ENCODE peak calls at places on chromosomes 6 and 20, in four cellular contexts. X, O, D and W are unnamed samples.

GRCh38 chr20:5636841-5637240 is 113.4 kb upstream of the SHLD1 start:
- DNase-seq in X (no peak), O (no peak), D (no peak), W (no peak)

GRCh38 chr6:148231572-148231971 is 111.1 kb upstream of the SASH1 start:
- DNase-seq in X (no peak), O (no peak), D (no peak), W (no peak)

GRCh38 chr6:117317261-117317660 is 51.9 kb downstream of the VGLL2 start:
- DNase-seq in X (no peak), O (peak), D (no peak), W (peak)

GRCh38 chr6:13455604-13456003 is 31.8 kb downstream of the GFOD1 start:
- DNase-seq in X (no peak), O (no peak), D (no peak), W (no peak)

GRCh38 chr6:168333039-168333438 is 13.5 kb upstream of the DACT2 start:
- DNase-seq in X (peak), O (peak), D (no peak), W (peak)

GRCh38 chr6:74899416-74899815 is 306.4 kb downstream of the COL12A1 start:
- DNase-seq in X (no peak), O (peak), D (no peak), W (no peak)

GRCh38 chr6:122770835-122771601 is 8.5 kb upstream of the FABP7 start:
- DNase-seq in X (no peak), O (peak), D (no peak), W (no peak)

GRCh38 chr6:146785001-146785585 is 186.3 kb downstream of the ADGB start:
- DNase-seq in X (peak), O (peak), D (no peak), W (peak)

GRCh38 chr20:37316116-37316774 is 26.8 kb downstream of the MANBAL start:
- DNase-seq in X (no peak), O (no peak), D (no peak), W (no peak)

GRCh38 chr6:151137441-151137984 is 102.3 kb upstream of the AKAP12 start:
- DNase-seq in X (no peak), O (no peak), D (no peak), W (no peak)

GRCh38 chr20:51494241-51495110 is 48.0 kb downstream of the NFATC2 start:
- DNase-seq in X (no peak), O (no peak), D (no peak), W (no peak)

GRCh38 chr6:11585426-11586016 is 48.0 kb downstream of the TMEM170B start:
- DNase-seq in X (peak), O (peak), D (no peak), W (peak)

GRCh38 chr6:26342106-26342999 is 22.6 kb upstream of the BTN3A2 start:
- DNase-seq in X (no peak), O (no peak), D (no peak), W (no peak)

GRCh38 chr6:136696783-136697364 is 95.4 kb downstream of the MAP3K5 start:
- DNase-seq in X (no peak), O (no peak), D (no peak), W (no peak)

GRCh38 chr20:49186535-49187329 is 1.4 kb downstream of the STAU1 start:
- DNase-seq in X (peak), O (peak), D (no peak), W (no peak)

GRCh38 chr6:150418825-150419594 is 50.2 kb downstream of the IYD start:
- DNase-seq in X (peak), O (peak), D (peak), W (peak)

GRCh38 chr6:105568751-105569150 is 165.9 kb upstream of the PREP start:
- DNase-seq in X (no peak), O (no peak), D (no peak), W (no peak)

GRCh38 chr6:163170294-163170883 is 244.1 kb upstream of the QKI start:
- DNase-seq in X (peak), O (no peak), D (no peak), W (no peak)

GRCh38 chr6:44172759-44173500 is 14.3 kb downstream of the CAPN11 start:
- DNase-seq in X (peak), O (peak), D (no peak), W (peak)

GRCh38 chr6:144066745-144067484 is 28.5 kb downstream of the SF3B5 start:
- DNase-seq in X (no peak), O (no peak), D (no peak), W (no peak)

GRCh38 chr20:6708010-6708409 is 59.5 kb upstream of the BMP2 start:
- DNase-seq in X (no peak), O (no peak), D (no peak), W (no peak)

GRCh38 chr6:7215140-7215539 is 97.9 kb downstream of the SSR1 start:
- DNase-seq in X (no peak), O (peak), D (no peak), W (no peak)

GRCh38 chr20:34069341-34070078 is 42.5 kb downstream of the EIF2S2 start:
- DNase-seq in X (peak), O (peak), D (peak), W (peak)

GRCh38 chr20:64200740-64201139 is 36.5 kb downstream of the MYT1 start:
- DNase-seq in X (no peak), O (no peak), D (no peak), W (no peak)

GRCh38 chr6:151550618-151551017 is 56.8 kb downstream of the CCDC170 start:
- DNase-seq in X (no peak), O (no peak), D (no peak), W (no peak)

GRCh38 chr6:105892577-105893262 is 193.4 kb upstream of the PRDM1 start:
- DNase-seq in X (peak), O (peak), D (no peak), W (no peak)

GRCh38 chr20:47749367-47749766 is 35.9 kb downstream of the SULF2 start:
- DNase-seq in X (no peak), O (no peak), D (no peak), W (no peak)

GRCh38 chr6:170228581-170229310 is 62.1 kb downstream of the DLL1 start:
- DNase-seq in X (no peak), O (no peak), D (no peak), W (no peak)

GRCh38 chr6:23403458-23403857 is 722.6 kb upstream of the NRSN1 start:
- DNase-seq in X (no peak), O (no peak), D (no peak), W (no peak)

GRCh38 chr20:35120012-35120701 is 27.0 kb downstream of the EDEM2 start:
- DNase-seq in X (peak), O (no peak), D (no peak), W (no peak)

GRCh38 chr20:63060057-63060991 is 53.6 kb upstream of the BHLHE23 start:
- DNase-seq in X (no peak), O (no peak), D (no peak), W (no peak)

GRCh38 chr6:125195526-125195925 is 42.0 kb downstream of the TPD52L1 start:
- DNase-seq in X (no peak), O (no peak), D (no peak), W (no peak)

GRCh38 chr6:100968934-100969333 is 87.8 kb upstream of the ASCC3 start:
- DNase-seq in X (no peak), O (peak), D (peak), W (no peak)

GRCh38 chr6:132084811-132085509 is 133.8 kb upstream of the CCN2 start:
- DNase-seq in X (no peak), O (no peak), D (no peak), W (no peak)

GRCh38 chr6:105981888-105982358 is 104.2 kb upstream of the PRDM1 start:
- DNase-seq in X (no peak), O (no peak), D (no peak), W (no peak)

GRCh38 chr20:7231303-7231702 is 463.8 kb downstream of the BMP2 start:
- DNase-seq in X (no peak), O (no peak), D (no peak), W (no peak)

GRCh38 chr6:44049163-44049988 is 77.9 kb downstream of the MRPL14 start:
- DNase-seq in X (no peak), O (no peak), D (no peak), W (no peak)

GRCh38 chr6:39849228-39849627 is 57.1 kb downstream of the DAAM2 start:
- DNase-seq in X (no peak), O (no peak), D (no peak), W (no peak)

GRCh38 chr6:121627761-121628160 is 192.3 kb downstream of the GJA1 start:
- DNase-seq in X (no peak), O (no peak), D (no peak), W (no peak)

GRCh38 chr6:35166160-35166919 is 25.2 kb upstream of the TCP11 start:
- DNase-seq in X (no peak), O (no peak), D (no peak), W (no peak)
- TF ChIP-seq POLR2A in X (no peak), O (no peak), D (no peak), W (no peak)

DNA sequence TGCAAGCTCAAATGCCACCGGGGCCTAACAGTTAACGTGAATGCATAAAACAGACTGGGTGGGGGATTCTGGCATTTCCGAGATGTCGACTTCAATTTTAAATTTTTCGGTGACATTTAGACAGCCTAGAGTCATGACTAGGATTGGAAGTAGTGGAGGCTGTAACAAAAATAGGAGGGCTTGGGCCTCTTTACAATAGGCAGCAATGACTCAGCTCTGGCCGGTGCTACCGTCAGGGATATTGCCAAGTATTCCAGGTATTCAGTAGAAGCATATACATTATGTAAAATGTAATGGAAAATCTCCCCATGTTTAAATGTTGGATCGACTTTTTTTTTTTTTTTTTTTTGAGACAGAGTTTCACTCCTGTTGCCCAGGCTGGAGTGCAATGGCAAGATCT is 136.2 kb upstream of the STMND1 start:
- DNase-seq in X (no peak), O (no peak), D (no peak), W (no peak)
- TF ChIP-seq FOSL1 in X (no peak), O (no peak), D (no peak), W (no peak)

GRCh38 chr6:142544199-142544838 is 242.5 kb downstream of the ADGRG6 start:
- DNase-seq in X (no peak), O (no peak), D (no peak), W (no peak)

GRCh38 chr6:142550310-142550709 is 248.5 kb downstream of the ADGRG6 start:
- DNase-seq in X (no peak), O (no peak), D (no peak), W (no peak)

GRCh38 chr6:142545147-142545546 is 243.3 kb downstream of the ADGRG6 start:
- DNase-seq in X (no peak), O (no peak), D (no peak), W (no peak)

GRCh38 chr6:142551145-142551811 is 249.5 kb downstream of the ADGRG6 start:
- DNase-seq in X (no peak), O (no peak), D (no peak), W (peak)

DNA sequence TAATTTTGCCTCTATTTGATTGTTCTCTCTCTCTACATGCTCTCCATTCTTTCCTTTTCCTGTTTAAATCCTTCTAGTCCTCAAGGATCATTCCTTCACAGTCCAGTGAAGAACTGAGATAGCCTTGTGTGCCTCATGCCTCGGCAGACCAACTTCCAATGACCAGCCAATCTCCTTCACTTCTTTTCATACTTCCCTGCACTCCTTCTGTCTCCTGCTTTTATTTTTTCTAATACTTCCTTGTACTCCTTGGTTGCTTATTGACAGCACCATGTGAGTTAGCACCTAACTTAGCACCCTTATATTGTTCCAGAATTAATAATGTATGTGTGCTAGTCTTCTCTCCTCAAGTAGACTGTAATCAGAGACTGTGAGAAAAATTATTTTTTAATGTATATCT is 246.8 kb downstream of the ADGRG6 start:
- DNase-seq in X (no peak), O (no peak), D (no peak), W (no peak)
- TF ChIP-seq POLR2A in X (no peak), O (no peak), D (no peak), W (no peak)

DNA sequence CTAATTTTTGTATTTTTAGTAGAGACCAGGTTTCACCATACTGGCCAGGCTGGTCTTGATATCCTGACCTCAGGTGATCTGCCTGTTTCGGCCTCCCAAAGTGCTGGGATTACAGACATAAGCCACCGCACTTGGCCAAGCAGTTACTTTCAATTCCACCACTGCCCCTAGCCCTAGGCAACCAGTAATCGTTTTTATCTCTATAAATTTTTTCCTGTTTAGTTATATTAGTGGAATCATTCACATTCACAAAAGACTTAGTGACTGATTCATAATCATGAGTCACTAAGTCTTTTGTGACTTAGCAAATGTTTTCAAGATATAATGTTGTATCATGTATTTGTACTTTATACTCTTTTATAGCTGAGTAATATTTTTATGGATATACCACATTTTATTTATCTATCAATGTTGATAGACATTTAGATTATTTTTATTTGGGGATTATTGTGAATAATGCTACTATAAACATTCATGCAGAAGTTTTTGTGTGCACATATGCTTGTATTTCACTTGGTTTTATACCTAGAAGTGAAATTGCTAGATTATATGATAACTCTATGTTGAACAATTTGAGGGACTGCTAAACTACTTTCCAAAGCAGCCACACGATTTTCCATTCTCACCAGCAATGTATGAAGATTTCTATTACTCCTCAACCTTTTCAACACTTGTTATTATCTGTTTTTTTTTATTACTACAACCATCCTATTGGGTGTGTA is 421.4 kb upstream of the ID4 start:
- DNase-seq in X (no peak), O (no peak), D (no peak), W (peak)
- TF ChIP-seq FOSL1 in X (no peak), O (no peak), D (no peak), W (peak)